ENCODE peak calls at places on chromosome 14, in six cellular contexts. J is HuH-7; Q is NCI-H345; D is activated effector memory CD4-positive, alpha-beta T cell treated with Interleukin-2 at 50 U/mL for 16 hours; X is NCI-H1694 treated with DMSO at 0.1 percent for 48 hours; B is T-cell. A is an unnamed sample.

GRCh38 chr14:96059519-96060135 is 20.5 kb downstream of the C14orf132 start:
- DNase-seq in J (no peak), Q (no peak), D (no peak), X (no peak), B (no peak), A (no peak)

GRCh38 chr14:21528381-21529348 is 2.5 kb upstream of the SALL2 start:
- DNase-seq in J (peak), Q (no peak), D (no peak), X (no peak), B (no peak), A (peak)

GRCh38 chr14:90397401-90398314 is 829 bp downstream of the CALM1 start:
- DNase-seq in J (peak), Q (peak), D (peak), X (peak), B (peak), A (peak)

GRCh38 chr14:93914278-93914677 is 12.9 kb upstream of the FAM181A start:
- DNase-seq in J (no peak), Q (no peak), D (no peak), X (no peak), B (no peak), A (no peak)

GRCh38 chr14:37061697-37062096 is 110.7 kb downstream of the SLC25A21 start:
- DNase-seq in J (no peak), Q (no peak), D (no peak), X (no peak), B (no peak), A (no peak)

GRCh38 chr14:44771495-44771894 is 190.3 kb downstream of the KLHL28 start:
- DNase-seq in J (no peak), Q (no peak), D (no peak), X (no peak), B (no peak), A (no peak)

GRCh38 chr14:69288956-69289705 is 29.2 kb downstream of the GALNT16 start:
- DNase-seq in J (no peak), Q (no peak), D (no peak), X (no peak), B (no peak), A (no peak)

GRCh38 chr14:71686677-71687076 is 245.6 kb upstream of the RGS6 start:
- DNase-seq in J (no peak), Q (no peak), D (no peak), X (no peak), B (no peak), A (no peak)

GRCh38 chr14:104749111-104749649 is 3.8 kb upstream of the SIVA1 start:
- DNase-seq in J (peak), Q (no peak), D (no peak), X (peak), B (no peak), A (peak)

GRCh38 chr14:49479432-49479831 is 106.7 kb downstream of the RPS29 start:
- DNase-seq in J (peak), Q (no peak), D (no peak), X (no peak), B (no peak), A (peak)

GRCh38 chr14:72753879-72754400 is 140.0 kb downstream of the DPF3 start:
- DNase-seq in J (no peak), Q (no peak), D (no peak), X (no peak), B (no peak), A (no peak)

GRCh38 chr14:91108941-91109611 is 4.8 kb upstream of the DGLUCY start:
- DNase-seq in J (no peak), Q (no peak), D (peak), X (no peak), B (no peak), A (no peak)

GRCh38 chr14:100158566-100159106 is 809 bp downstream of the DEGS2 start:
- DNase-seq in J (no peak), Q (no peak), D (no peak), X (peak), B (no peak), A (no peak)

GRCh38 chr14:32202468-32202865 is 602 bp downstream of the RNU6-8 start:
- DNase-seq in J (peak), Q (peak), D (no peak), X (peak), B (no peak), A (peak)

GRCh38 chr14:22900088-22900799 is 17.2 kb downstream of the REM2 start:
- DNase-seq in J (peak), Q (peak), D (no peak), X (peak), B (peak), A (peak)

GRCh38 chr14:22594156-22594716 is 3.9 kb upstream of the ABHD4 start:
- DNase-seq in J (no peak), Q (no peak), D (no peak), X (no peak), B (no peak), A (no peak)

GRCh38 chr14:53148612-53149202 is 4.4 kb downstream of the DDHD1 start:
- DNase-seq in J (no peak), Q (no peak), D (no peak), X (no peak), B (no peak), A (no peak)

GRCh38 chr14:90491221-90491867 is 94.5 kb downstream of the CALM1 start:
- DNase-seq in J (no peak), Q (no peak), D (no peak), X (peak), B (no peak), A (no peak)

GRCh38 chr14:89028462-89029134 is 204.1 kb downstream of the TTC8 start:
- DNase-seq in J (no peak), Q (no peak), D (no peak), X (no peak), B (no peak), A (no peak)

GRCh38 chr14:50812856-50813543 is 18.0 kb downstream of the NIN start:
- DNase-seq in J (no peak), Q (no peak), D (no peak), X (no peak), B (no peak), A (no peak)

GRCh38 chr14:104821971-104822608 is 21.2 kb downstream of the ZBTB42 start:
- DNase-seq in J (no peak), Q (no peak), D (no peak), X (no peak), B (no peak), A (no peak)

GRCh38 chr14:74503973-74504335 is 10.4 kb downstream of the ISCA2 start:
- DNase-seq in J (no peak), Q (no peak), D (no peak), X (no peak), B (no peak), A (no peak)

GRCh38 chr14:70897475-70897874 is 9.8 kb upstream of the PCNX1 start:
- DNase-seq in J (no peak), Q (no peak), D (no peak), X (no peak), B (no peak), A (no peak)

GRCh38 chr14:103522028-103522581 is 525 bp downstream of the CKB start:
- DNase-seq in J (no peak), Q (peak), D (no peak), X (peak), B (no peak), A (no peak)

GRCh38 chr14:61227893-61228591 is 53.1 kb downstream of the TMEM30B start:
- DNase-seq in J (no peak), Q (no peak), D (no peak), X (no peak), B (no peak), A (no peak)

GRCh38 chr14:87034680-87035079 is 958.3 kb downstream of the GALC start:
- DNase-seq in J (no peak), Q (no peak), D (no peak), X (no peak), B (no peak), A (no peak)

A was measured in HepG2.